ENCODE peak calls at places on chromosomes 4 and X, in eight cellular contexts. M, J, S, Z, G, R, K and W are unnamed samples.

GRCh38 chr4:10734697-10735096 is 50.1 kb upstream of the CLNK start:
- DNase-seq in G (no peak), M (no peak), S (no peak), R (no peak), J (no peak), K (peak), Z (no peak), W (no peak)

GRCh38 chr4:54100607-54101189 is 735 bp downstream of the GSX2 start:
- DNase-seq in S (no peak), G (no peak), M (no peak), J (no peak), R (no peak), K (no peak), Z (no peak), W (no peak)

GRCh38 chr4:141132689-141133145 is 552 bp downstream of the RNF150 start:
- DNase-seq in R (peak), G (no peak), J (peak), S (peak), K (no peak), Z (peak), M (no peak), W (no peak)

GRCh38 chr4:19478791-19479190 is 772.9 kb upstream of the SLIT2 start:
- DNase-seq in M (no peak), S (no peak), R (no peak), Z (no peak), G (no peak), K (no peak), J (no peak), W (no peak)

GRCh38 chr4:183157215-183157614 is 58.2 kb downstream of the WWC2 start:
- DNase-seq in M (no peak), R (no peak), S (no peak), Z (no peak), K (no peak), G (no peak), J (no peak), W (no peak)

GRCh38 chrX:130155564-130155963 is 10.1 kb downstream of the AIFM1 start:
- DNase-seq in Z (no peak), S (no peak), J (no peak), M (no peak), K (no peak), G (no peak), R (no peak), W (peak)

GRCh38 chr4:141002323-141002805 is 130.9 kb downstream of the RNF150 start:
- DNase-seq in K (no peak), M (no peak), G (no peak), Z (peak), R (no peak), S (no peak), J (no peak), W (no peak)

GRCh38 chr4:18840499-18840898 is 818.9 kb upstream of the LCORL start:
- DNase-seq in R (no peak), G (no peak), Z (no peak), S (no peak), M (no peak), K (no peak), J (no peak), W (no peak)

GRCh38 chr4:94889961-94890360 is 132.2 kb downstream of the BMPR1B start:
- DNase-seq in S (no peak), Z (no peak), M (no peak), R (no peak), K (peak), J (no peak), G (peak), W (peak)

GRCh38 chr4:127479031-127479622 is 153.6 kb upstream of the INTU start:
- DNase-seq in J (peak), R (no peak), G (peak), M (no peak), Z (peak), K (peak), S (no peak), W (peak)
- TF ChIP-seq CTCF in J (peak), R (peak), G (peak), M (no peak), Z (peak), K (peak), S (no peak), W (peak)

GRCh38 chrX:66731398-66731797 is 92.5 kb upstream of the EDA2R start:
- DNase-seq in M (no peak), G (peak), K (peak), S (no peak), Z (peak), R (no peak), J (peak), W (peak)
- TF ChIP-seq CTCF in M (no peak), G (peak), K (peak), S (no peak), Z (peak), R (peak), J (peak), W (peak)

GRCh38 chr4:762211-763190 is 56.9 kb downstream of the PCGF3 start:
- DNase-seq in S (no peak), Z (no peak), K (peak), G (no peak), M (no peak), J (no peak), R (no peak), W (no peak)
- TF ChIP-seq CTCF in S (no peak), Z (peak), K (no peak), G (peak), M (no peak), J (no peak), R (peak), W (peak)

GRCh38 chr4:181259081-181259480 is 984.1 kb upstream of the TENM3 start:
- DNase-seq in K (no peak), J (no peak), R (no peak), M (no peak), S (no peak), G (no peak), Z (no peak), W (no peak)

GRCh38 chr4:181258569-181258968 is 984.6 kb upstream of the TENM3 start:
- DNase-seq in M (no peak), S (no peak), G (no peak), J (no peak), R (no peak), K (no peak), Z (no peak), W (no peak)

GRCh38 chr4:181264908-181265307 is 978.3 kb upstream of the TENM3 start:
- DNase-seq in M (no peak), J (no peak), R (no peak), G (no peak), Z (peak), S (no peak), K (no peak), W (no peak)

GRCh38 chr4:181261279-181261678 is 981.9 kb upstream of the TENM3 start:
- DNase-seq in Z (peak), M (no peak), J (no peak), G (no peak), S (no peak), R (no peak), K (peak), W (no peak)
- TF ChIP-seq CTCF in Z (no peak), M (no peak), J (no peak), G (no peak), S (no peak), R (peak), K (peak), W (no peak)